ENCODE peak calls at places on chromosomes 2 and 18, in six cellular contexts. A, P, F, O, S and H are unnamed samples.

GRCh38 chr2:150878347-150878746 is 383.3 kb downstream of the RBM43 start:
- DNase-seq in F (no peak), P (peak; percentile 10), A (no peak), O (no peak), S (no peak), H (no peak)

GRCh38 chr2:96116879-96117533 is 635 bp upstream of the ADRA2B start:
- DNase-seq in F (no peak), P (peak; percentile 88), O (peak; percentile 65), A (peak; percentile 61), S (peak; percentile 61), H (peak; percentile 72)

GRCh38 chr2:16206191-16206944 is 266.0 kb downstream of the MYCN start:
- DNase-seq in P (no peak), F (no peak), A (no peak), S (no peak), O (no peak), H (no peak)

GRCh38 chr2:55059793-55060192 is 9.5 kb upstream of the RTN4 start:
- DNase-seq in O (no peak), S (no peak), A (no peak), F (no peak), P (no peak), H (no peak)

GRCh38 chr18:9353596-9353995 is 19.0 kb downstream of the TWSG1 start:
- DNase-seq in F (peak; percentile 76), O (no peak), S (no peak), A (no peak), P (no peak), H (peak; percentile 56)

GRCh38 chr2:106085441-106085911 is 108.6 kb downstream of the UXS1 start:
- DNase-seq in F (no peak), S (peak; percentile 72), A (peak; percentile 41), O (peak; percentile 73), P (peak; percentile 27), H (no peak)

GRCh38 chr2:637406-637776 is 39.8 kb downstream of the TMEM18 start:
- DNase-seq in A (no peak), O (no peak), P (no peak), F (no peak), S (no peak), H (no peak)

GRCh38 chr2:11757101-11757500 is 10.7 kb downstream of the LPIN1 start:
- DNase-seq in F (no peak), S (no peak), P (no peak), O (no peak), A (no peak), H (no peak)

GRCh38 chr2:232505805-232506360 is 14.3 kb upstream of the PRSS56 start:
- DNase-seq in O (no peak), A (no peak), P (no peak), S (no peak), F (no peak), H (no peak)

GRCh38 chr2:225270861-225271260 is 128.6 kb upstream of the NYAP2 start:
- DNase-seq in P (peak; percentile 34), S (peak; percentile 24), O (no peak), F (peak; percentile 72), A (no peak), H (peak; percentile 49)

GRCh38 chr18:3603460-3604259 is 153.7 kb downstream of the TGIF1 start:
- DNase-seq in S (peak; percentile 47), P (peak; percentile 76), A (no peak), F (no peak), O (peak; percentile 20), H (no peak)

GRCh38 chr2:85957256-85957655 is 68.5 kb upstream of the ST3GAL5 start:
- DNase-seq in P (no peak), F (no peak), O (no peak), A (no peak), S (no peak), H (no peak)

GRCh38 chr2:5695641-5696350 is 3.6 kb downstream of the SOX11 start:
- DNase-seq in S (no peak), F (no peak), A (no peak), O (no peak), P (no peak), H (peak; percentile 56)

GRCh38 chr18:55500316-55501086 is 87.5 kb downstream of the TCF4 start:
- DNase-seq in A (no peak), S (no peak), O (no peak), F (no peak), P (peak; percentile 69), H (no peak)

GRCh38 chr2:53600835-53601234 is 166.8 kb upstream of the CHAC2 start:
- DNase-seq in F (no peak), S (no peak), O (no peak), A (no peak), P (peak; percentile 2), H (no peak)

GRCh38 chr18:46424898-46425297 is 232.1 kb downstream of the LOXHD1 start:
- DNase-seq in O (no peak), A (no peak), F (no peak), S (no peak), P (no peak), H (no peak)

GRCh38 chr2:128557841-128558241 is 239.2 kb upstream of the HS6ST1 start:
- DNase-seq in A (no peak), S (no peak), O (no peak), F (no peak), P (peak; percentile 71), H (no peak)

GRCh38 chr18:79458131-79458838 is 62.6 kb downstream of the NFATC1 start:
- DNase-seq in P (peak; percentile 96), O (no peak), A (no peak), F (no peak), S (peak; percentile 19), H (no peak)

GRCh38 chr2:181849601-181850000 is 41.9 kb upstream of the ITPRID2 start:
- DNase-seq in P (no peak), S (no peak), A (no peak), F (no peak), O (no peak), H (no peak)

GRCh38 chr2:155223781-155224406 is 525.4 kb downstream of the KCNJ3 start:
- DNase-seq in F (no peak), S (peak; percentile 27), O (no peak), A (no peak), P (no peak), H (no peak)

GRCh38 chr2:105763076-105763475 is 18.4 kb downstream of the NCK2 start:
- DNase-seq in F (no peak), P (no peak), O (no peak), S (no peak), A (no peak), H (no peak)